ENCODE peak calls at places on chromosomes 16 and 17, in eight cellular contexts. Z is effector memory CD4-positive, alpha-beta T cell; E is colonic mucosa; S is CD4-positive, alpha-beta memory T cell; M is CD8-positive, alpha-beta T cell; X is esophagus squamous epithelium; A is sigmoid colon; D is neural progenitor cell. K is an unnamed sample.

GRCh38 chr16:8670014-8670560 is 4.3 kb upstream of the ABAT start:
- DNase-seq in Z (no peak), E (no peak), S (no peak), M (no peak), X (no peak), A (no peak), D (no peak), K (no peak)

GRCh38 chr16:12178251-12178990 is 201.9 kb downstream of the SNX29 start:
- DNase-seq in Z (no peak), E (no peak), S (no peak), M (no peak), X (no peak), A (peak; percentile 90), D (peak; percentile 55), K (no peak)

GRCh38 chr16:23434380-23434779 is 18.6 kb downstream of the COG7 start:
- DNase-seq in Z (no peak), E (peak; percentile 55), S (peak; percentile 66), M (no peak), X (no peak), A (no peak), D (peak; percentile 65), K (peak; percentile 34)

GRCh38 chr16:19542138-19542821 is 13.2 kb upstream of the VPS35L start:
- DNase-seq in Z (no peak), E (peak; percentile 47), S (no peak), M (no peak), X (no peak), A (no peak), D (no peak), K (no peak)

GRCh38 chr17:51676691-51677487 is 416.5 kb downstream of the UTP18 start:
- DNase-seq in Z (no peak), E (no peak), S (no peak), M (no peak), X (no peak), A (no peak), D (no peak), K (no peak)

GRCh38 chr16:68642436-68643064 is 2.6 kb upstream of the CDH3 start:
- DNase-seq in Z (no peak), E (no peak), S (no peak), M (no peak), X (no peak), A (no peak), D (peak; percentile 91), K (no peak)

GRCh38 chr16:12311887-12312286 is 335.4 kb downstream of the SNX29 start:
- DNase-seq in Z (no peak), E (no peak), S (no peak), M (no peak), X (no peak), A (no peak), D (no peak), K (no peak)

GRCh38 chr17:36550491-36551417 is 6.0 kb downstream of the GGNBP2 start:
- DNase-seq in Z (no peak), E (no peak), S (peak; percentile 51), M (no peak), X (no peak), A (no peak), D (no peak), K (no peak)

GRCh38 chr16:56748191-56748590 is 18.3 kb downstream of the NUP93 start:
- DNase-seq in Z (no peak), E (no peak), S (no peak), M (no peak), X (no peak), A (no peak), D (no peak), K (no peak)

GRCh38 chr17:6524520-6524919 is 31.8 kb downstream of the PITPNM3 start:
- DNase-seq in Z (no peak), E (no peak), S (no peak), M (no peak), X (no peak), A (no peak), D (no peak), K (no peak)

GRCh38 chr16:85592700-85593502 is 20.2 kb upstream of the GSE1 start:
- DNase-seq in Z (no peak), E (no peak), S (no peak), M (no peak), X (no peak), A (no peak), D (no peak), K (no peak)

GRCh38 chr17:44464037-44464436 is 39.2 kb downstream of the GPATCH8 start:
- DNase-seq in Z (no peak), E (no peak), S (no peak), M (no peak), X (no peak), A (no peak), D (no peak), K (no peak)

GRCh38 chr16:52318259-52319008 is 228.5 kb downstream of the TOX3 start:
- DNase-seq in Z (no peak), E (no peak), S (no peak), M (no peak), X (no peak), A (no peak), D (peak; percentile 34), K (no peak)

GRCh38 chr17:58338907-58339774 is 10.5 kb upstream of the TSPOAP1 start:
- DNase-seq in Z (no peak), E (peak; percentile 67), S (no peak), M (no peak), X (no peak), A (peak; percentile 80), D (peak; percentile 26), K (no peak)

GRCh38 chr16:1054660-1055556 is 17.6 kb upstream of the SSTR5 start:
- DNase-seq in Z (no peak), E (peak; percentile 49), S (peak; percentile 10), M (no peak), X (no peak), A (no peak), D (peak; percentile 92), K (peak; percentile 77)

DNA sequence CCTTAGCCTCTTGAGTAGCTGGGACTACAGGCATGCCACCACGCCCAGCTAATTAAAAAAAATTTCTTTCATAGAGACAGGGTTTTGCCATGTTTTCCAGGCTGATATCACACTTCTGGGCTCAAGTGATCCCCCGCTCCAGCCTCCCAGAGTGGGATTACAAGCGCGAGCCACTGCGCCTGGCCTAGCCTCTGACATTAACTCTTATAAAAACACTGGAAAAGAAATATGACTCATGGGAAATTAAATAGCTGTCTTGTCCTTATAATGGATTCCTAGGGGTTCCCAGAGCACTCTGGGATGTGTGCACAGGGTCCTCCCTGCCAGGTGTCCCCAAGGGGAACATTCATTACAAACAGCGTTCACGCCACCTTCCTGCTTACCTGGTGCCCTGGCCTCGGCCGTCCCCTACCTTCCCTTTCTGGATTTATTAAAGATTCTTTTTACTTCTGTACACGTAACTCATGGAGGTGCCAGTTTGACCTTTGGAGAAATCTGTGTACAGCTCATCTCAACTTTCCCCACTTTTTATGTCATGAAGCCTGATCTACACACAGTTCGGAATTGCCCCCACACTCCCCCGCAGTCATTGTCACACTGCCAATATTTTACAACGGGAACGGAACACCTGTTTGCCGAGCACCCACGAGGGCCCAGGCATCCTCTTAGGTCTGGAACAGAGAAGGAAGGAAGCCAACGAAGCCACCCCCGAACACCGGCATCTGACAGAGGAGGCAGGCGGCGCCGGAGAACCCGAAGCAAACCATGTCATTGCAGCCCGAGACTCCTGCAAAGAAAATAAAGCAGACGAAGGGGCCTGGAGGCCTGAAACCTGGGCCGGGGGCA is 39.7 kb upstream of the MEAK7 start:
- DNase-seq in Z (no peak), E (peak; percentile 45), S (no peak), M (no peak), X (no peak), A (no peak), D (no peak), K (no peak)
- H3K4me1 ChIP-seq in Z (peaks cover 18% of the 10 kb centered on the region), E (peaks cover 4% of the 10 kb centered on the region), S (peaks cover 39% of the 10 kb centered on the region), M (peaks cover 28% of the 10 kb centered on the region), X (no peaks in the 10 kb centered on the region), A (no peaks in the 10 kb centered on the region), D (peaks cover 28% of the 10 kb centered on the region), K (no peaks in the 10 kb centered on the region)

DNA sequence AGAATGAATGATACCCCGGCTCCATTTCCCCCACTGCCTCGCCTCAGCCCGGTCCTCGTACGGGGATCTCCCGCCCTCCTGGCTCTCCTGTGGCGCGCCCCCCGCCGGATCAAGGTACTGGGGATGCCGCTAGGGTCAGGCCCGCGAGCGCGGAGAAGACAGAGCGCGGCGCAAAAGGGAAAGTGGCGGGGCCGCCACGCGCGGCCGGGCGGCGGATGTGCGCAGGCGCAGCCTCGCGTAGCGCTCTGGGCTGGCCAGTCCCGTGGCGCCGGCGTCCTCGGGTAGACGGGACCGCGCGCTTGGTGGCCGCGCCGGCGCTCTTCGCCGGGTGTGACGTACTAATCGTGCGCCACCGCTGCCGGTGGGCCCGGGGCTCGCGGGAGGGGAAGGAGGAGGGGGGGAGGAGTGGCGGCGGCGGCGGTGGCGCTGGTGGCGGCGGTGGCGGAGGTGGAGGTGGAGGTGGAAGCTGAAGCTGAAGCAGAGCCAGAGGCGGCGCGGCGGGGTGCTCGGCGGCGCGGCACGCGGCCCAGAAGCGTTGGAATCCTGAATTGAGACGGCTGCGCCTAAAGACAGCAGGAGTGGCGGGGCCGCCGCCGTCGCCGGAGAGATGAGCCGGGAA is at the start of gene SENP3:
- DNase-seq in Z (peak; percentile 87), E (peak; percentile 88), S (peak; percentile 90), M (peak; percentile 71), X (no peak), A (peak; percentile 96), D (peak; percentile 97), K (peak; percentile 82)
- H3K4me1 ChIP-seq in Z (peaks cover 19% of the 10 kb centered on the region), E (peaks cover 25% of the 10 kb centered on the region), S (peaks cover 37% of the 10 kb centered on the region), M (peaks cover 49% of the 10 kb centered on the region), X (peaks cover 58% of the 10 kb centered on the region), A (peaks cover 60% of the 10 kb centered on the region), D (peaks cover 44% of the 10 kb centered on the region), K (peaks cover 11% of the 10 kb centered on the region)

GRCh38 chr17:66964930-66965800 is 658 bp downstream of the CACNG4 start:
- DNase-seq in Z (no peak), E (peak; percentile 61), S (no peak), M (no peak), X (no peak), A (no peak), D (peak; percentile 74), K (peak; percentile 63)

GRCh38 chr17:66966529-66967418 is 2.3 kb downstream of the CACNG4 start:
- DNase-seq in Z (no peak), E (no peak), S (no peak), M (no peak), X (no peak), A (no peak), D (no peak), K (no peak)

GRCh38 chr17:66967867-66968543 is 3.5 kb downstream of the CACNG4 start:
- DNase-seq in Z (no peak), E (no peak), S (no peak), M (no peak), X (no peak), A (no peak), D (no peak), K (no peak)

GRCh38 chr17:66964083-66964771 is at the start of gene CACNG4:
- DNase-seq in Z (no peak), E (no peak), S (no peak), M (no peak), X (no peak), A (no peak), D (peak; percentile 74), K (no peak)

GRCh38 chr17:66965801-66966528 is 1.5 kb downstream of the CACNG4 start:
- DNase-seq in Z (no peak), E (peak; percentile 28), S (no peak), M (no peak), X (no peak), A (no peak), D (peak; percentile 65), K (no peak)
- H3K4me1 ChIP-seq in Z (peaks cover 4% of the 10 kb centered on the region), E (no peaks in the 10 kb centered on the region), S (peaks cover 9% of the 10 kb centered on the region), M (peaks cover 8% of the 10 kb centered on the region), X (peaks cover 17% of the 10 kb centered on the region), A (peaks cover 18% of the 10 kb centered on the region), D (peaks cover 19% of the 10 kb centered on the region), K (no peaks in the 10 kb centered on the region)

DNA sequence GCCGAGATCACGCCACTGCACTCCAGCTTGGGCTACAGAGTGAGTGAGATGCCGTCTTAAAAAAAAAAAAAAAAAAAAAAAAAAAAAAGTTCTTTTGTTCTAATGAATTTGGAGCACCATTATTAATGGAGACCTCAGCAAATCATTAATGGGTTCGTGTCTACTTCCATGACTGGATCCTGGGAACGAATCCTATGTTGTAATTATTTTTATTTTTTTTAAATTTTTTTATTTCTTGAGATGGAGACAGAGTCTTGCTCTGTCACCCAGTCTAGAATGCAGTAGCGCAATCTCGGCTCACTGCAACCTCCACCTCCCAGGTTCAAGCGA is 30.7 kb downstream of the SPOP start:
- DNase-seq in Z (no peak), E (no peak), S (no peak), M (no peak), X (no peak), A (no peak), D (no peak), K (no peak)
- H3K4me1 ChIP-seq in Z (peaks cover 3% of the 10 kb centered on the region), E (no peaks in the 10 kb centered on the region), S (peaks cover 31% of the 10 kb centered on the region), M (peaks cover 20% of the 10 kb centered on the region), X (peaks cover 14% of the 10 kb centered on the region), A (peaks cover 27% of the 10 kb centered on the region), D (no peaks in the 10 kb centered on the region), K (peaks cover 9% of the 10 kb centered on the region)

K was measured in HAP-1.